ENCODE peak calls at places on chromosomes 4 and X, in ten cellular contexts. M is ascending aorta, K is upper lobe of right lung, Y is fibroblast of the aortic adventitia, W is SK-N-SH, T is astrocyte of the spinal cord, E is RWPE2, J is fibroblast of mammary gland, G is glutamatergic neuron, Q is HFFc6. F is an unnamed sample.

GRCh38 chr4:29770627-29771026 is 949.5 kb upstream of the PCDH7 start:
- DNase-seq in T (peak; percentile 11), M (no peak), J (no peak), E (no peak), Y (no peak), Q (no peak), G (no peak), W (no peak), K (no peak), F (no peak)

GRCh38 chr4:113978561-113979156 is 788 bp downstream of the ARSJ start:
- DNase-seq in K (peak; percentile 58), J (no peak), G (no peak), M (no peak), W (peak; percentile 50), Y (peak; percentile 51), Q (no peak), E (no peak), T (peak; percentile 56), F (no peak)

GRCh38 chrX:47562615-47563243 is 1.7 kb downstream of the ARAF start:
- DNase-seq in J (peak; percentile 41), Y (peak; percentile 44), K (no peak), M (no peak), E (no peak), Q (no peak), T (peak; percentile 27), W (no peak), G (peak; percentile 40), F (no peak)

GRCh38 chr4:68864438-68865177 is 48.8 kb downstream of the UGT2B10 start:
- DNase-seq in E (no peak), J (no peak), K (no peak), M (no peak), Q (no peak), W (no peak), T (no peak), Y (no peak), G (no peak), F (no peak)

GRCh38 chrX:108439434-108439883 is at the start of gene COL4A5:
- DNase-seq in M (no peak), Y (peak; percentile 91), T (peak; percentile 90), G (peak; percentile 16), K (peak; percentile 61), W (no peak), E (peak; percentile 68), J (peak; percentile 80), Q (peak; percentile 67), F (no peak)

GRCh38 chr4:78566834-78567501 is 15.4 kb downstream of the ANXA3 start:
- DNase-seq in G (no peak), Y (no peak), Q (no peak), E (no peak), T (no peak), K (no peak), M (no peak), W (no peak), J (no peak), F (no peak)

GRCh38 chr4:80540785-80541469 is 205.4 kb downstream of the CFAP299 start:
- DNase-seq in G (no peak), W (no peak), K (no peak), T (peak; percentile 12), Y (no peak), E (no peak), Q (peak; percentile 16), J (peak; percentile 1), M (no peak), F (no peak)

GRCh38 chr4:168309781-168310180 is 8.8 kb downstream of the DDX60 start:
- DNase-seq in T (no peak), Q (no peak), K (no peak), W (peak; percentile 30), G (no peak), E (no peak), Y (peak; percentile 55), M (no peak), J (no peak), F (no peak)

GRCh38 chrX:16002185-16002584 is 121.2 kb upstream of the GRPR start:
- DNase-seq in M (no peak), Q (no peak), T (peak; percentile 14), G (no peak), J (no peak), E (no peak), W (no peak), Y (peak; percentile 12), K (no peak), F (no peak)

GRCh38 chrX:120769576-120770341 is 105.9 kb downstream of the CT47B1 start:
- DNase-seq in W (peak; percentile 19), Y (peak; percentile 70), T (peak; percentile 66), K (no peak), Q (peak; percentile 49), G (no peak), M (no peak), E (no peak), J (peak; percentile 83), F (no peak)

GRCh38 chr4:25088342-25088952 is 57.7 kb upstream of the LGI2 start:
- DNase-seq in E (no peak), M (no peak), Q (peak; percentile 2), Y (no peak), K (no peak), W (peak; percentile 47), G (peak; percentile 46), J (peak; percentile 18), T (no peak), F (no peak)

GRCh38 chrX:148049441-148049840 is 68.3 kb downstream of the FMR1NB start:
- DNase-seq in W (peak; percentile 37), Q (no peak), G (no peak), E (no peak), J (peak; percentile 45), M (no peak), Y (peak; percentile 47), T (peak; percentile 41), K (no peak), F (no peak)

GRCh38 chr4:169160825-169161224 is 109.9 kb downstream of the SH3RF1 start:
- DNase-seq in K (no peak), T (peak; percentile 67), W (no peak), E (no peak), Y (peak; percentile 87), Q (no peak), G (no peak), J (peak; percentile 84), M (no peak), F (no peak)

GRCh38 chr4:1981251-1982055 is 27.3 kb downstream of the NELFA start:
- DNase-seq in J (peak; percentile 34), T (peak; percentile 37), Y (no peak), W (peak; percentile 67), G (peak; percentile 50), M (no peak), E (peak; percentile 37), Q (no peak), K (peak; percentile 63), F (no peak)

GRCh38 chr4:38469410-38469809 is 194.6 kb upstream of the KLF3 start:
- DNase-seq in K (no peak), J (no peak), T (no peak), E (no peak), M (no peak), Q (no peak), Y (no peak), G (no peak), W (no peak), F (no peak)

GRCh38 chrX:39677987-39678840 is 419.5 kb downstream of the BCOR start:
- DNase-seq in Y (no peak), W (no peak), T (no peak), Q (no peak), M (no peak), E (no peak), G (no peak), K (no peak), J (no peak), F (no peak)

GRCh38 chr4:127809173-127809800 is 27.2 kb downstream of the HSPA4L start:
- DNase-seq in W (no peak), Y (peak; percentile 18), Q (peak; percentile 0), E (no peak), T (peak; percentile 17), M (no peak), G (no peak), K (no peak), J (peak; percentile 8), F (no peak)

GRCh38 chr4:102564399-102564921 is 63.3 kb downstream of the NFKB1 start:
- DNase-seq in J (peak; percentile 88), Y (peak; percentile 73), W (no peak), T (peak; percentile 83), Q (peak; percentile 27), M (no peak), K (no peak), G (no peak), E (no peak), F (no peak)

GRCh38 chr4:3443750-3444309 is 2.1 kb downstream of the HGFAC start:
- DNase-seq in W (no peak), Q (no peak), K (no peak), E (no peak), T (no peak), M (no peak), Y (no peak), G (peak; percentile 14), J (no peak), F (no peak)
- TF ChIP-seq CTCF in W (no peak), Q (no peak), K (no peak), E (peak; percentile 81), T (no peak), M (no peak), Y (no peak), G (no peak), J (no peak), F (no peak)

DNA sequence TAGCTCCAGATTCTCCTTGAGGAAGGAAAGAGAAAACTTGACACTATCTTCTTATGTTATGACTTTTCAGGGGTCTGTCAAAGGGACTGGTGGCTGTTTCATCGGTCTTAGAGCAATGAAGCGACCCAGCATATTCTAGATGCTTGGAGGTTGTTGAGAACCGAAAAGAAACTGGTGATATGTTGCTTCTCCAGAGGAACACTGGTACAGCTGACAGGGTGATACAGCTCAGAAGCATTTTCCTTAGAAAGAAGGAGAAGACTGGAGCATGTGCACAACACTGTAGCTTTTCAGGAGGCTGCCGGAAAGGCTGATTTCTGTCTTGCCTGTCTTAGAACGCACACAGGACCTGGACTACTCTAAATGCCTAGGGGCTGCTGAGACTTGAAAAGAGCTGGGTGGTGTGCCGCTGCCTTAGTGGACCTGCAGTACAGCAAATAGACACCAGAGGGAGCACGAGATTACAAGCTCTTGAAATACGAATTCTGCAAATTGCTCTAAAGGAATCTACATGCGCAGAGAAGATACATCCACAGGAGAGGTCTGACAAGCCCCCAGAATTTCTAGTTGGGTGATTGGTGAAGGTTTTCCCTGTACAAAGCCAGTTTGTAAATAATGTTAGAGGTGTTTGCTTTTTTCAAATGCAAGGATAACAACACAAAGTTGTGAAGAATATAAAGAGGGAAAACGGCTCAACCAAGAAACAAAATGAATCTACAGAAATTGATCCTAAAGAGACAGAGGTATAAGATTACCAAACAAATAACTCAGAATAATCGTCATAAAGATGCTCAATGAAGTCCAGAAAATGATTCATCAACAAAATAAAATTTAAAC is 223.1 kb upstream of the DMD start:
- DNase-seq in G (peak; percentile 62), T (peak; percentile 32), J (peak; percentile 45), Q (peak; percentile 7), Y (peak; percentile 35), E (no peak), W (peak; percentile 42), K (no peak), M (no peak), F (peak; percentile 66)
- TF ChIP-seq CTCF in G (peak; percentile 80), T (peak; percentile 82), J (peak; percentile 83), Q (peak; percentile 77), Y (peak; percentile 82), E (peak; percentile 63), W (peak; percentile 80), K (peak; percentile 71), M (peak; percentile 47), F (no peak)

GRCh38 chr4:786861-787300 is 39.0 kb downstream of the CPLX1 start:
- DNase-seq in J (no peak), E (no peak), M (no peak), G (no peak), Q (no peak), Y (no peak), K (peak; percentile 67), W (peak; percentile 44), T (no peak), F (no peak)
- TF ChIP-seq CTCF in J (no peak), E (no peak), M (no peak), G (no peak), Q (no peak), Y (no peak), K (peak; percentile 19), W (no peak), T (peak; percentile 39), F (no peak)

GRCh38 chr4:31692407-31692940 is 972.3 kb downstream of the PCDH7 start:
- DNase-seq in K (no peak), J (no peak), Q (no peak), E (no peak), W (no peak), T (no peak), G (no peak), M (no peak), Y (peak; percentile 56), F (no peak)
- TF ChIP-seq CTCF in K (peak; percentile 10), J (peak; percentile 7), Q (no peak), E (peak; percentile 65), W (peak; percentile 38), T (no peak), G (no peak), M (no peak), Y (peak; percentile 34), F (no peak)

F was measured in omental fat pad.